ENCODE peak calls at places on chromosomes 3 and 15, in four cellular contexts. A is IMR-90, O is mesendoderm, P is H9. M is an unnamed sample.

GRCh38 chr3:111302073-111302472 is 230.5 kb downstream of the NECTIN3 start:
- DNase-seq in P (no peak), A (no peak), O (no peak), M (no peak)

GRCh38 chr3:126208618-126209256 is 28.4 kb upstream of the ALDH1L1 start:
- DNase-seq in P (no peak), A (peak), O (no peak), M (no peak)

GRCh38 chr15:44136991-44137477 is 58.0 kb downstream of the FRMD5 start:
- DNase-seq in P (no peak), A (no peak), O (peak), M (no peak)

GRCh38 chr3:186108941-186109865 is at the start of gene ETV5:
- DNase-seq in O (peak), A (peak), P (peak), M (peak)

GRCh38 chr3:179840985-179841384 is 188.1 kb downstream of the USP13 start:
- DNase-seq in A (peak), O (no peak), P (no peak), M (no peak)

GRCh38 chr3:79937567-79937966 is 169.8 kb upstream of the ROBO1 start:
- DNase-seq in P (no peak), O (peak), A (no peak), M (no peak)

GRCh38 chr15:37056168-37056893 is 44.0 kb downstream of the MEIS2 start:
- DNase-seq in P (no peak), O (no peak), A (no peak), M (no peak)

GRCh38 chr15:72229076-72229946 is 1.7 kb downstream of the PKM start:
- DNase-seq in O (peak), P (no peak), A (peak), M (no peak)

GRCh38 chr3:150899141-150899540 is 6.1 kb downstream of the MINDY4B start:
- DNase-seq in P (no peak), A (no peak), O (no peak), M (no peak)
- H4K5ac ChIP-seq in P (no peak), A (no peak), O (no peak), M (no peak)

DNA sequence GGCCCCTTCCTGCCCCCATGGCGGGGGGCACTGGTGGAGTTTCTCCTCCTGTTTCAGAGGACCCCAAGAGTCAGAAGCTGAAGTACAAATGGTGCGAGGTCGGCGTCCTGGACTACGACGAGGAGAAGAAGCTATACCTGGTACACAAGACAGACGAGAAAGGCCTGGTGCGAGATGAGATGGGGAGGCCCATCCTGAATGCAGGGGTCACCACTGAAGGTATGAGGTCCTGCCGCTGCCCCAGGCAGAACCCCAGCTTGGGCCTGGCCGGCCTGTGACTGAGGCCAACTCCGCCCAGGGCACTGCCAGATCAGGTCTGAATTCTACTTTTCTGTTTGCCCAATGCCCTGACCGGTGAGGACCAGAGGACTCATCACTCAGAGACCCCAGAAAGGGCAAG is 15.0 kb downstream of the DNAH1 start:
- DNase-seq in P (no peak), O (no peak), A (no peak), M (no peak)
- H4K5ac ChIP-seq in P (no peak), O (no peak), A (no peak), M (no peak)

GRCh38 chr3:83895892-83896291 is 1062.9 kb upstream of the CADM2 start:
- DNase-seq in P (no peak), A (no peak), O (no peak), M (no peak)
- H4K5ac ChIP-seq in P (no peak), A (no peak), O (no peak), M (no peak)

GRCh38 chr3:150972379-150972985 is at the start of gene CLRN1:
- DNase-seq in A (no peak), P (peak), O (peak), M (no peak)
- H4K5ac ChIP-seq in A (no peak), P (no peak), O (no peak), M (no peak)

M was measured in H1.